ENCODE peak calls at places on chromosomes 12 and 14, in ten cellular contexts. U is NCI-H1105 treated with DMSO at 0.1 percent for 48 hours; P is LHCN-M2; R is mammary epithelial cell; Q is left ventricle myocardium inferior; L is thyroid gland; A is SW 1271; O is activated effector memory CD4-positive, alpha-beta T cell treated with Interleukin-2 at 50 U/mL for 16 hours; N is kidney tubule cell; J is SJSA1. I is an unnamed sample.

GRCh38 chr14:102501751-102502315 is 7.7 kb downstream of the ANKRD9 start:
- DNase-seq in U (no peak), P (no peak), R (no peak), Q (no peak), L (no peak), A (no peak), O (no peak), N (no peak), J (no peak), I (no peak)

GRCh38 chr12:75779891-75780501 is 251.6 kb downstream of the PHLDA1 start:
- DNase-seq in U (peak), P (no peak), R (no peak), Q (no peak), L (no peak), A (no peak), O (no peak), N (no peak), J (no peak), I (no peak)

GRCh38 chr12:56565510-56566101 is 44.0 kb downstream of the RBMS2 start:
- DNase-seq in U (no peak), P (peak), R (no peak), Q (peak), L (peak), A (peak), O (no peak), N (peak), J (no peak), I (no peak)

GRCh38 chr12:30902001-30902400 is 24.5 kb upstream of the TSPAN11 start:
- DNase-seq in U (no peak), P (no peak), R (no peak), Q (no peak), L (no peak), A (no peak), O (no peak), N (peak), J (no peak), I (no peak)

GRCh38 chr14:33567736-33568124 is 383.1 kb downstream of the EGLN3 start:
- DNase-seq in U (no peak), P (no peak), R (no peak), Q (no peak), L (no peak), A (no peak), O (no peak), N (no peak), J (no peak), I (no peak)

GRCh38 chr12:93102744-93103143 is 173.6 kb upstream of the EEA1 start:
- DNase-seq in U (no peak), P (no peak), R (no peak), Q (no peak), L (no peak), A (no peak), O (no peak), N (no peak), J (no peak), I (no peak)

GRCh38 chr12:84070311-84070710 is 842.3 kb downstream of the SLC6A15 start:
- DNase-seq in U (no peak), P (no peak), R (no peak), Q (no peak), L (no peak), A (no peak), O (no peak), N (no peak), J (no peak), I (no peak)

GRCh38 chr14:91349481-91350074 is 68.0 kb downstream of the CCDC88C start:
- DNase-seq in U (no peak), P (no peak), R (no peak), Q (no peak), L (no peak), A (no peak), O (peak), N (no peak), J (no peak), I (peak)

GRCh38 chr14:23539209-23539866 is 12.2 kb downstream of the ZFHX2 start:
- DNase-seq in U (peak), P (peak), R (peak), Q (no peak), L (no peak), A (peak), O (no peak), N (peak), J (no peak), I (no peak)

GRCh38 chr12:122793685-122794106 is 19.3 kb downstream of the CCDC62 start:
- DNase-seq in U (peak), P (peak), R (peak), Q (no peak), L (no peak), A (peak), O (no peak), N (peak), J (no peak), I (no peak)

GRCh38 chr12:108603743-108604142 is 5.9 kb upstream of the TMEM119 start:
- DNase-seq in U (no peak), P (no peak), R (no peak), Q (no peak), L (no peak), A (no peak), O (no peak), N (no peak), J (peak), I (no peak)

GRCh38 chr12:69067713-69068112 is 134.7 kb upstream of the CPM start:
- DNase-seq in U (no peak), P (no peak), R (no peak), Q (no peak), L (no peak), A (no peak), O (no peak), N (peak), J (no peak), I (no peak)

GRCh38 chr12:102063066-102063465 is 1.3 kb upstream of the WASHC3 start:
- DNase-seq in U (no peak), P (peak), R (no peak), Q (no peak), L (no peak), A (peak), O (no peak), N (no peak), J (no peak), I (no peak)

GRCh38 chr12:112239020-112239419 is 113.7 kb downstream of the TRAFD1 start:
- DNase-seq in U (no peak), P (no peak), R (no peak), Q (no peak), L (peak), A (no peak), O (no peak), N (no peak), J (no peak), I (no peak)

GRCh38 chr12:60072911-60073310 is 477.1 kb downstream of the SLC16A7 start:
- DNase-seq in U (no peak), P (peak), R (no peak), Q (no peak), L (no peak), A (no peak), O (no peak), N (peak), J (no peak), I (no peak)

GRCh38 chr14:23916446-23916845 is 37.1 kb upstream of the DHRS4 start:
- DNase-seq in U (no peak), P (no peak), R (no peak), Q (no peak), L (no peak), A (no peak), O (no peak), N (no peak), J (no peak), I (no peak)

GRCh38 chr14:55884819-55885218 is 233.4 kb upstream of the PELI2 start:
- DNase-seq in U (peak), P (no peak), R (peak), Q (no peak), L (no peak), A (no peak), O (no peak), N (no peak), J (no peak), I (no peak)